ENCODE peak calls at places on chromosomes 16 and 17, in four cellular contexts. Z is A549, G is GM13977, F is body of pancreas. O is an unnamed sample.

GRCh38 chr16:56102159-56102798 is 89.0 kb upstream of the GNAO1 start:
- DNase-seq in Z (no peak), G (no peak), F (peak; percentile 15), O (no peak)

GRCh38 chr17:13498184-13498583 is 103.5 kb downstream of the HS3ST3A1 start:
- DNase-seq in Z (no peak), G (no peak), F (no peak), O (no peak)

GRCh38 chr16:6836771-6837170 is 495.9 kb upstream of the RBFOX1 start:
- DNase-seq in Z (no peak), G (no peak), F (no peak), O (no peak)

GRCh38 chr16:84360170-84360569 is 8.2 kb upstream of the ATP2C2 start:
- DNase-seq in Z (no peak), G (no peak), F (no peak), O (no peak)

GRCh38 chr16:9092963-9093477 is 1.6 kb downstream of the HAPSTR1 start:
- DNase-seq in Z (no peak), G (no peak), F (peak; percentile 56), O (no peak)

GRCh38 chr16:52191533-52192134 is 355.3 kb downstream of the TOX3 start:
- DNase-seq in Z (peak; percentile 41), G (peak; percentile 36), F (peak; percentile 67), O (peak; percentile 91)

GRCh38 chr17:13638855-13639458 is 37.2 kb upstream of the HS3ST3A1 start:
- DNase-seq in Z (no peak), G (no peak), F (peak; percentile 32), O (no peak)

GRCh38 chr17:83055911-83056582 is 23.4 kb upstream of the METRNL start:
- DNase-seq in Z (peak; percentile 41), G (no peak), F (no peak), O (no peak)

GRCh38 chr16:54052271-54052670 is 234.3 kb downstream of the IRX3 start:
- DNase-seq in Z (no peak), G (no peak), F (no peak), O (no peak)

GRCh38 chr16:58820359-58820758 is 86.2 kb upstream of the GOT2 start:
- DNase-seq in Z (no peak), G (no peak), F (no peak), O (no peak)

GRCh38 chr17:78958556-78959191 is 21.0 kb downstream of the LGALS3BP start:
- DNase-seq in Z (peak; percentile 71), G (no peak), F (no peak), O (no peak)

GRCh38 chr17:82491533-82491932 is 28.0 kb upstream of the FOXK2 start:
- DNase-seq in Z (no peak), G (no peak), F (no peak), O (no peak)

GRCh38 chr16:56013962-56014552 is 138.9 kb upstream of the CES5A start:
- DNase-seq in Z (no peak), G (no peak), F (no peak), O (no peak)

GRCh38 chr16:74186589-74186988 is 110.0 kb upstream of the PSMD7 start:
- DNase-seq in Z (no peak), G (no peak), F (no peak), O (no peak)

GRCh38 chr17:61408151-61409041 is 8.8 kb downstream of the TBX2 start:
- DNase-seq in Z (no peak), G (no peak), F (no peak), O (no peak)

GRCh38 chr16:12900599-12901203 is 697 bp upstream of the SHISA9 start:
- DNase-seq in Z (no peak), G (no peak), F (no peak), O (no peak)

GRCh38 chr16:74829637-74830036 is 55.0 kb upstream of the FA2H start:
- DNase-seq in Z (no peak), G (no peak), F (no peak), O (no peak)

GRCh38 chr17:65154770-65155589 is 17.8 kb downstream of the RGS9 start:
- DNase-seq in Z (peak; percentile 69), G (peak; percentile 76), F (no peak), O (no peak)

GRCh38 chr16:53892155-53892554 is 188.2 kb downstream of the FTO start:
- DNase-seq in Z (peak; percentile 24), G (peak; percentile 18), F (peak; percentile 43), O (no peak)

DNA sequence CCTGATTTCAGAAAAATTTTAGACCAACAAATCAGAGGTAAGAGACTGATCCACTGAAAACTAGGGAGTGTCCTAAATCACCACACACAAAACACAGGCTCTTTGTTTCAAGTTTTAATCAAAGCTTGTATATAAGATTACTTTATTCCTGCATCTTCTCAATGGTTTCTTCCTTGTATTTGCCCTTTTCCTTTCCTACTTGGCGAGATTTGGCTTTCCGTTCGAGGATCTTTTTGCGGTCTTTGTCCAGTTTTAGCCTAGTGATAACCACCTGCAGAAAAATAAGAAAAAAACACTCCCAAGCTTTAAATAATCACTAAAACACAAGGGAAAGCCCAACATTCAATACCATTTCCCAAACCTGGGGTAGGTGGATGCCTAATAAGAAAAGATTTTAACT is 918 bp upstream of the KRABD2 start:
- DNase-seq in Z (no peak), G (no peak), F (no peak), O (no peak)
- TF ChIP-seq CTCF in Z (no peak), G (no peak), F (no peak), O (no peak)

DNA sequence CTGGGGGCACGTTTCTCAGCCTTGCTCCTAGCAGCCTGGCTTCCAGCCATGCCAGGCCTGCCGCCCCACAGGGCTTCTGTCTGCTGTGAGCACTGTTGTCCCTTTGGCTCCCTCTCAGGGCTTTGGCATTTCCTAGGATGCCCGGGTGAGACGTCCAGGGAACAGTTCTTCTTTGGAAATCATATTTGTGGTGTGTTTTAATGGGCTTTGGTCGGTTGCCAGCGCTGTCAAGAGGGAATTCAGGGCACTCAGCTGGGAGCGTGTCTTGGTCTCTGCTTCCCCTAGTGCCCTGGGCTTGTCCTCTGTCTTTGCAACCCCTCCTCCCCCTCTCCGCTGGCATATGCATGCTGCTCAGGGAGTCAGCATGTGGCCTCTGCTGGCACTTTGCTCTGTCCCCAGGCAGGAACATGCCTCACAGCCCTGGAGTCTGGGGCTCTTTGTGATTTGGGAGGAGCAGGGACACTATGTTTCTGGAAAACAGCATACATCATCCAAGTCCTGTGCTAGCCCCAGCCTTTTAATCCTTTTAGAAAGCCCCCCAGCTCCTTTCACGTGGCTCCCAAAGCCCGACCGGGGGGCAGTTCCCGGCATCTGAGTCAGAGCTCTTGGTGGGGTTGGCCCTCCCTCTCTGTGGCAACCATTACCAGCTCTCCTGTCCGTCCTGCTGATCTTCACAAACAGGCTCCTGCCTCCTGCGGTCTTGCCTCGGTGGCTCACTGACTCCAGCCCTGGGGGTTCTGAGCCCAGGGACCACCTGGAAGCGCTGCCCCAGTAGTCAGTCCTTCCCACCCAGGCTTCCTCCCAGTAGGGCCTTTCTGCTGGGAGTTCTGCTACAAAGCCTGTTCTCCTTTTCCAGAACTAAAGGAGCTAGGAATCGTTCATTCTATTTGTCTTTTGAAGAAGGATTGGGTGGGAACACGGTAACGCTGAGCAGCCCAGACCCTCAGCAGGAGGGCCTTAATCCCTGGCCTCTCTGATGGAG is 26.7 kb downstream of the SAP30BP start:
- DNase-seq in Z (peak; percentile 65), G (no peak), F (peak; percentile 81), O (peak; percentile 99)
- TF ChIP-seq CTCF in Z (no peak), G (no peak), F (no peak), O (peak; percentile 37)

GRCh38 chr16:79757163-79757562 is 156.6 kb upstream of the MAF start:
- DNase-seq in Z (no peak), G (no peak), F (no peak), O (no peak)
- TF ChIP-seq CTCF in Z (no peak), G (no peak), F (no peak), O (no peak)

GRCh38 chr16:5382484-5382883 is 284.9 kb upstream of the EEF2KMT start:
- DNase-seq in Z (no peak), G (no peak), F (no peak), O (no peak)
- TF ChIP-seq CTCF in Z (no peak), G (no peak), F (no peak), O (no peak)